ENCODE peak calls at places on chromosomes 3 and 15, in four cellular contexts. Y, V, R and Z are unnamed samples.

GRCh38 chr3:58052373-58053273 is 44.4 kb downstream of the FLNB start:
- DNase-seq in R (peak), V (peak), Y (peak), Z (no peak)

GRCh38 chr3:147400111-147400510 is 6.2 kb downstream of the ZIC4 start:
- DNase-seq in V (no peak), R (no peak), Y (no peak), Z (no peak)

GRCh38 chr15:40310993-40311392 is 3.3 kb upstream of the PLCB2 start:
- DNase-seq in R (no peak), V (no peak), Y (no peak), Z (no peak)

GRCh38 chr15:29978411-29979382 is 104.1 kb upstream of the GOLGA8J start:
- DNase-seq in Y (no peak), V (no peak), R (no peak), Z (no peak)

GRCh38 chr3:41117398-41117870 is 81.9 kb upstream of the CTNNB1 start:
- DNase-seq in V (peak), R (peak), Y (peak), Z (peak)

GRCh38 chr3:150589759-150590158 is 13.4 kb upstream of the SELENOT start:
- DNase-seq in Y (no peak), R (no peak), V (no peak), Z (no peak)

GRCh38 chr3:168002786-168003368 is 92.8 kb downstream of the GOLIM4 start:
- DNase-seq in Y (peak), R (no peak), V (no peak), Z (no peak)

GRCh38 chr3:35760147-35760546 is 120.8 kb downstream of the ARPP21 start:
- DNase-seq in R (no peak), Y (no peak), V (no peak), Z (no peak)

GRCh38 chr3:50627407-50628051 is 10.6 kb downstream of the MAPKAPK3 start:
- DNase-seq in V (peak), Y (peak), R (no peak), Z (peak)

GRCh38 chr15:70795311-70795665 is 31.9 kb upstream of the UACA start:
- DNase-seq in V (no peak), R (no peak), Y (peak), Z (peak)

GRCh38 chr15:78739996-78740903 is 71.0 kb downstream of the ADAMTS7 start:
- DNase-seq in R (no peak), Y (peak), V (peak), Z (no peak)

GRCh38 chr15:64702816-64703631 is 72.4 kb downstream of the RBPMS2 start:
- DNase-seq in R (peak), Y (peak), V (peak), Z (peak)

GRCh38 chr15:63504247-63504978 is at the start of gene USP3:
- DNase-seq in V (peak), R (peak), Y (peak), Z (no peak)

GRCh38 chr15:63502137-63502801 is 2.1 kb upstream of the USP3 start:
- DNase-seq in Y (peak), V (no peak), R (no peak), Z (no peak)

GRCh38 chr15:63502843-63503738 is 1.3 kb upstream of the USP3 start:
- DNase-seq in Y (peak), V (peak), R (peak), Z (peak)

GRCh38 chr15:63504979-63505841 is 817 bp downstream of the USP3 start:
- DNase-seq in Y (peak), R (peak), V (peak), Z (no peak)

DNA sequence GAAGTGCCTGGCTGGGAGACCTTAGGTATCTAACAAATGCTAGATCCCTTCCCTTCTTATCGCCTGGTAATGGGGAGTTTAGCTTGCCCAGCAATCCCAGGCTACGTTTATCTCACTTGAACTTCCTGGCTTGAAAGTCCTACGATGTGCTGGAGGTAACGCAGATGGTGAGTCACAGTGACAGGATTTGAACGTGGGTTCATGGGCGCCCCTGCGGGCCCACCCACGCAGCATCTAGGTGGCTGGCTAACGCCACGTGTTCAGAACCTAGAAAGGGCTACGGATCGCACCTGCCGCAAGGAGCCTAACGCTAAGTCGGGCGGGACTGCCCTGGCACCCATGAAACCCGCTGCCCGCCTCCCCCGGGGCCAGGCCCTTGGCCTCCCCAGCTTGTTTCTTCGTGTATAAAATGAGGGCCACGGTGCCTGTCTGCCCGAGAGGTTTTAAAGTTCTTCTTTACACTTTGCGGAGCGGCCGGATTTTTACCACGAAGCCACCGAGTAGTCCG is 600 bp upstream of the USP3 start:
- DNase-seq in R (peak), V (no peak), Y (peak), Z (no peak)
- TF ChIP-seq POLR2A in R (no peak), V (no peak), Y (no peak), Z (no peak)

DNA sequence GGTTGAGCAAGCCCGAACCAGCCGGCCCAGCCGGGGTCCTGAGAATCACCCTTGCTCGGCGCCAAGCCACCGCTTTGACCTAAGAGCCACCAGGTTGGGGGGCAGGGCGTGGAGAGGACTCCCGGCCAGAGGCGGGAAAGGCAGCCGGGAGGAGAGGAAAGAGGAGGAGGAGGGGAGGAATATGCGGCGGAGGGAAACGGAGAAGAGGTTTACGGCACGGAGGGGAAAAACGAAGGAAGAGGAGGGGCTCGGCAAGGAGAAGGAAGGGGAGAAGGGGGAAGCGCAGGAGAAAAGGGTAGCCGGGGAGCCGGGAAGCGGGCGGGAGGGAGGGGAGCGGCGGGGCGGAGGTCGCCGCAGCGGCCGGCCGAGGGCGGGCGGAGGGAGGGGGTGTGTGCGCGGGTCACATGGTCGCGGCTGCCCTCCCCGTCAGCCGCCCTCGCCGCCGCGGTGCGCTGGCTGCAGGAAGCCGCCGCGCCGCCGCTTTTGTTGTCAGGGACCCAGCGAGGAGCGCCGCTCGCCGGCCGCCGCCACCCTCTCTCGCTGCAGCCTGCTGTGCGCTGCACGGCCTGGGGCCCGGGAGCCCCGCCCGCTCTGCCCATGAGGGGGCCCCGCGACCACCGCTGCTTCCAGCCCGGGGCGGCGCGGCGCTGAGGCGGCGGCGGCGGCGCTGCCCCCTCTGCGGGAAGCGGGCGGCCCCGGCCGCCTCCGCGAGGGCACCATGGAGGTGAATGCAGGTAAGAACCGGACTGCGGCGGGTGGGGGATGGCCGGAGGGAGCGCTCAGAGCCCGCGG is at the start of gene NR1D2:
- DNase-seq in V (peak), Y (peak), R (peak), Z (peak)
- TF ChIP-seq POLR2A in V (peak), Y (peak), R (peak), Z (peak)

DNA sequence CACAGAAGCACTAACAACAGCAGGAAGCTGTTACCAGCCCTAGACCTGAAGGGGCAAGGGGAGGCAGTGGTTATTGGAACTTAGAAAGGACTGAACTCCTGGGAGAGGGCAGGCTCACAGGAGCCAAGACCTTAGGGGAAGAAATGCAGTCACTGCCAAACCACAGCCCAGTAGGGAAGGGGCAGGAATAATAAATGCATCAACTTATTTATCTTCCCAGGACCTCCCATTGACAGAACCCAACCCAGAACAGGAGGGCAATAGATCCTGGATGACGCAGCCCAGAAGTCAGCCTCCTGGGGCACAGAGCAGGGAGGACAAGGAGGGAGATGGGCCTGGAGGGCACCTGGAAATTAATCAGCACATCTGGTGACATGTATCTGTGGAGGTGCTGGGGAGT is 301.9 kb upstream of the STT3B start:
- DNase-seq in V (no peak), Y (no peak), R (no peak), Z (no peak)
- TF ChIP-seq POLR2A in V (no peak), Y (no peak), R (no peak), Z (no peak)

DNA sequence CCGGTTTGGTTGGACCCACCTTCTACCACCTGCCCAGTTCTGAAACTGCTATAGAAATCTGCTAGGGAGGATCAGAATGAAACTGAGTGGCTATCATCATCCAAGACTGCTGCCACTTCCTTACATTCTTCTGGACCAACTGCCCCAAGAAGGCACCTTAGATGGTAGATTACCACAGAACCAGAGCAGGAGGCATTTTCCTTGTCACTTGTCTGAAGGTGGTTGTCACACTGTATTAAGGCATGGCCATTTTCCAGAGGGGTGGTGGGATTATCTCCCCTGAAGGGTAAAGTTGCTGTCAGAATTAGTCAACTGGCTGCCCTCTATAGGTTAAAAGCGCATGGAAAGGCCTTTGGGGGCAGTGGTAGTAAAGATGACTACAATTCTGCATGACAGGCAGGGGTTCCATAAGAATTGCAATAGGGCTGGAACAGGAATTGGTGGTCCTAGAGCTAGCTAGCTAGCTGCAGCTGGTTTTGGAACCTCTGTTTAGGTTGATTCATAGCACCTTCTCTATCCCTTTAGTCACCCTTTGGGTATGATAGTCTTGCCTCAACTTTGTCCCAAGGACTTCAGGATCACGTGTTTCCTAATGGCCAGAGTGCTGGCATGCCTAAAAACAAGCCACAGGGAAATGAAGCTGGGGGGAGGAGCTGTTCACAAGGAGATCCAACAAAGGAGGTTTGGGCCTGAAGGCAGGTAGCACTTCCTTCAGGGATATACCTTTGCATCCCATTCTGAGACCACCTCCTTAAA is 4.8 kb upstream of the CSPG5 start:
- DNase-seq in R (no peak), Y (no peak), V (no peak), Z (no peak)
- TF ChIP-seq POLR2A in R (no peak), Y (no peak), V (no peak), Z (no peak)

GRCh38 chr3:136141296-136141785 is 54.8 kb downstream of the MSL2 start:
- DNase-seq in Y (no peak), V (no peak), R (no peak), Z (no peak)

GRCh38 chr3:136141891-136142290 is 54.2 kb downstream of the MSL2 start:
- DNase-seq in Y (no peak), R (no peak), V (no peak), Z (no peak)

GRCh38 chr3:136146981-136147729 is 49.0 kb downstream of the MSL2 start:
- DNase-seq in R (no peak), V (no peak), Y (no peak), Z (no peak)

DNA sequence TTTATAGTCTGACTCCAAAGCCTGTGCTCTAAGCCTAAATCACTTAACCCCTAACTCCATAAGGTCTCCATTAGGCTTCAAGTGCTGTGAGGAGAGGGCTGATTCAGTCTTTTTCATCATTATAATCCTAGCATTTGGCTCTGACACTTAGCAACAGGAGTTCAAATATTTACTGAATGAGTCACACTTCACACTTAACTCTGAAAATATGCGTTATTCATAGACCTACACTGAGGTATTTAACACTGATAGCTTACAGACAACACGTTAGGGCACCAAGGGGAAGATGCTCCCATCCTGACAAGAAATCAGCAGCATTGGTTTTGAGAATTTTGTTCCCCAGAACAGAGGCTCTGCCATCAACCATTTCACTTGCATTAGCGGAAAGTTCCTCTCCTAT is 53.5 kb downstream of the MSL2 start:
- DNase-seq in Y (peak), V (no peak), R (no peak), Z (peak)
- TF ChIP-seq POLR2A in Y (no peak), V (no peak), R (no peak), Z (no peak)

GRCh38 chr3:5194801-5195509 is 7.4 kb downstream of the EDEM1 start:
- DNase-seq in R (no peak), Y (peak), V (no peak), Z (peak)
- TF ChIP-seq POLR2A in R (no peak), Y (no peak), V (no peak), Z (no peak)

DNA sequence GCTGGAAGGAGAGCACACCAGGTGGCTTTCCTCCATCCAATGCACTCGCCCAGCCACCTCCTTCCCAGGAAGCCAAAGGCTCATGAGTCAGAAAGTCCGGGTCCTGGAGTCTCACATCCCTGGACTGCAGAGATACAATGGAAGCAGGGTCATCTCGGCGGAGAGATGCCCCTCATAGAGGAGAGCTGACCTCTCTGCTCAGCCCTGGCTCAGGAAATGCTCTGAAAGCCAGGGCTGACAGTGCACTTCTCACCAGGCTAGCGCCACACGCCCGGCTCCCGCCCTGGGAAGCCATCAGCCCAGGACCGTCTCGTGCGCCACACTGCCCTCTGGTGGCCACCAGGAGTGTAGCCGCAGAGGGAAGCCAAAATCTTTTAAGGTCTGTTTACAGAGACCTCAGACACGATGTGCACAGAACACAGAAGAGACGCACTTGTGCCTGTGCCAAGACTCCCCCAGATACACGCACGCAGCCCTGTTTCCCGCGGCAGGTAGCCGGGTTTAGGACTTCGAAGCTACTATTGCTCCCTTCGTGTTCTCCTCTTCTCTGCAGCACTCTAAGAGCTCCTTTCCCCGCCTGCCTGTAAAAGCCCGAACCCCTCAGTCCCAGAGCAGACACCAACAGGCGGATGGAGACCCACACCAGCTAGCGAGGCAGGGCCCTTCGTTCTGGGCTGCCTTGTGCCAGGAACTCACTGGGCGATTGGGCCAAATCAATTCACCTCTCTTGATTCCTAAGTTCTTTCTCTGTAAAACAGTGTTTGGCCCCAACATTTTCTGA is 9.7 kb downstream of the NTRK3 start:
- DNase-seq in R (peak), V (peak), Y (peak), Z (peak)
- TF ChIP-seq POLR2A in R (no peak), V (no peak), Y (no peak), Z (no peak)